ENCODE peak calls at places on chromosomes 16 and 17, in eight cellular contexts. V, Y, D, E, U, I, N and S are unnamed samples.

GRCh38 chr16:68234188-68235104 is 1.5 kb downstream of the ESRP2 start:
- DNase-seq in V (peak; percentile 99), Y (peak; percentile 99), D (no peak), E (no peak), U (no peak), I (peak; percentile 28), N (peak; percentile 86), S (peak; percentile 49)

GRCh38 chr17:58278661-58279015 is 2.1 kb downstream of the MPO start:
- DNase-seq in V (peak; percentile 42), Y (no peak), D (no peak), E (peak; percentile 68), U (peak; percentile 21), I (no peak), N (no peak), S (no peak)

GRCh38 chr17:45440161-45440859 is 7.6 kb upstream of the ARHGAP27 start:
- DNase-seq in V (no peak), Y (no peak), D (no peak), E (no peak), U (peak; percentile 55), I (peak; percentile 36), N (peak; percentile 45), S (no peak)

GRCh38 chr17:46152423-46152822 is 40.8 kb downstream of the KANSL1 start:
- DNase-seq in V (no peak), Y (no peak), D (no peak), E (no peak), U (no peak), I (no peak), N (no peak), S (no peak)

GRCh38 chr17:6138761-6139446 is 68.7 kb downstream of the WSCD1 start:
- DNase-seq in V (no peak), Y (no peak), D (no peak), E (no peak), U (no peak), I (no peak), N (peak; percentile 81), S (no peak)

GRCh38 chr17:63082952-63083351 is 116.9 kb downstream of the TANC2 start:
- DNase-seq in V (no peak), Y (no peak), D (no peak), E (no peak), U (no peak), I (peak; percentile 13), N (no peak), S (no peak)

GRCh38 chr17:7177954-7178477 is 1.2 kb downstream of the ASGR1 start:
- DNase-seq in V (peak; percentile 13), Y (no peak), D (no peak), E (no peak), U (peak; percentile 51), I (no peak), N (peak; percentile 78), S (no peak)

GRCh38 chr16:82793550-82794244 is 166.9 kb downstream of the CDH13 start:
- DNase-seq in V (no peak), Y (no peak), D (no peak), E (no peak), U (no peak), I (no peak), N (no peak), S (no peak)

GRCh38 chr16:49755291-49755611 is 100.7 kb downstream of the ZNF423 start:
- DNase-seq in V (no peak), Y (no peak), D (no peak), E (no peak), U (peak; percentile 63), I (peak; percentile 56), N (no peak), S (no peak)

DNA sequence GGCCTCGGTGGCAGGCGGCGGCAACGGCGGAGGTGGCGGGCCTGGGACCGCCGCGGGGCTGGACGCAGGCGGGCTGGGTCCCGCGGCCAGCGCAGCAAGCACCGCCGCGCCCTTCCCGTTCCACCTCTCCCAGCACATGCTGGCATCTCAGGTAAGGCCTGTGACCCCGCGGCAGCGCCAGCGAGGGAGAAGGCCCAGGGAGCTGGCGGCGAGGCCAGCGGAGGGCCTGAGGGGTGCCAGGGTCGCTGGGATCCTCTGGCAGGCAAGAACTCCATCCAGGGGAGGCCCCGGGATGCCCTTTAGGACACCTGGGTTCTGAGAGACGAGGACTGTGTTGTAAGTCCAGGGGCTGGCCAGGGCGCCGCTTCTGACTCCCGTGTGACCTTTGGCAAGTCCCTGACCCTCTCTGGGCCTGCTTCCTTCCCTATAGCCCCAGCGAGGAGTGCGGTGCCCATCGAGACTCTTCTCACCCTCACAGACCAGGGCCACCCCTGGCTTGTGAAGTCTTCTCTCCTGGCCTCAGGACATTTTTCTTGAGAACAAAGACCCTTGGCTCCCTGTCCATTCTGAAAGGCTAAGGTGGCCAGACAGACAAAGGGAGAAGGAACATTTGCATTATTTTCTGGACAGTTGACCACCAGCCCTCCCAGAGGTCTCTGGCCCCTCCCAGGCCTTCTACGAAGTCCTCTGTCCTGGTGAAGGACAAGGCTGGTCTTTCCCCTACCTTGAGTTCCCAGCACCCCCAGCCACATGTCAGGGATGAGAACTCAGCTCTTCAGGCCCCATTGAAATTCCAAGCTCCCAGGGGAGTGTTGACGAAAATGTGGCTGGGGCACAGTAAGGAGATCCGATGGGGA is 6.3 kb downstream of the TBX2 start:
- DNase-seq in V (peak; percentile 21), Y (no peak), D (no peak), E (peak; percentile 25), U (no peak), I (peak; percentile 52), N (peak; percentile 24), S (peak; percentile 47)
- H3K27me3 ChIP-seq in V (peaks cover 42% of the 10 kb centered on the region), Y (peaks cover 100% of the 10 kb centered on the region), D (peaks cover 76% of the 10 kb centered on the region), E (peaks cover 53% of the 10 kb centered on the region), U (peaks cover 82% of the 10 kb centered on the region), I (no peaks in the 10 kb centered on the region), N (peaks cover 98% of the 10 kb centered on the region), S (no peaks in the 10 kb centered on the region)

GRCh38 chr17:80826955-80827645 is 164.5 kb upstream of the CHMP6 start:
- DNase-seq in V (no peak), Y (no peak), D (no peak), E (no peak), U (peak; percentile 95), I (peak; percentile 98), N (peak; percentile 71), S (peak; percentile 92)
- H3K27ac ChIP-seq in V (no peak overlapping the region), Y (peak overlapping the region; percentile 39), D (no peak overlapping the region), E (no peak overlapping the region), U (peak overlapping the region; percentile 92), I (peak overlapping the region; percentile 91), N (no peak overlapping the region), S (no peak overlapping the region)

DNA sequence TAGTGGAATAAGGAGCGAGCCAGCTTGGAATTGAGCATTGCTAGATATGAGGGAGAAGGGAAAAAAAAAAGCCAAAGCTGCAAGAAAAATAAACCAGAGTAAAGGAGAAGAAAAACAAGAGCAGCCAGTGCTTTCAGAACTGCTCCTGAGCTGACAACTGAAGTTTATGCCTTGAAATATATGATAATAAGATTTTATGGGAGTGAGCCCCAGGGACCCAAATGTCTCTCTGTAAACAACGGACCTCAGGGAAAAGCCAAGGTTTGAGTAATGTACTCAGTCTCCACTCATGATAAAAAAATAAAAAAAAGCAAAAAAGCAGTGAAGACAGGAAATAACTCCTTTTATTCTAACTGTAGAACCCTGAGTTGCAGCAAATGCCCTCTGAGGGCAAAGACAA is 132.6 kb downstream of the SNX11 start:
- DNase-seq in V (no peak), Y (no peak), D (no peak), E (no peak), U (no peak), I (no peak), N (no peak), S (no peak)
- H3K4me1 ChIP-seq in V (peaks cover 3% of the 10 kb centered on the region), Y (no peaks in the 10 kb centered on the region), D (peaks cover 43% of the 10 kb centered on the region), E (peaks cover 24% of the 10 kb centered on the region), U (peaks cover 95% of the 10 kb centered on the region), I (peaks cover 17% of the 10 kb centered on the region), N (peaks cover 4% of the 10 kb centered on the region), S (no peaks in the 10 kb centered on the region)

GRCh38 chr16:85423631-85424030 is 189.5 kb upstream of the GSE1 start:
- DNase-seq in V (peak; percentile 39), Y (no peak), D (peak; percentile 4), E (no peak), U (no peak), I (no peak), N (no peak), S (peak; percentile 49)
- H3K27me3 ChIP-seq in V (no peaks in the 10 kb centered on the region), Y (no peaks in the 10 kb centered on the region), D (no peaks in the 10 kb centered on the region), E (no peaks in the 10 kb centered on the region), U (no peaks in the 10 kb centered on the region), I (no peaks in the 10 kb centered on the region), N (no peaks in the 10 kb centered on the region), S (no peaks in the 10 kb centered on the region)

GRCh38 chr16:59545666-59546065 is 811.5 kb upstream of the GOT2 start:
- DNase-seq in V (no peak), Y (no peak), D (no peak), E (no peak), U (peak; percentile 58), I (no peak), N (no peak), S (no peak)

GRCh38 chr16:59535298-59535697 is 801.2 kb upstream of the GOT2 start:
- DNase-seq in V (no peak), Y (no peak), D (no peak), E (no peak), U (no peak), I (no peak), N (no peak), S (no peak)

GRCh38 chr16:59543641-59544040 is 809.5 kb upstream of the GOT2 start:
- DNase-seq in V (no peak), Y (no peak), D (no peak), E (no peak), U (peak; percentile 42), I (peak; percentile 11), N (no peak), S (no peak)

DNA sequence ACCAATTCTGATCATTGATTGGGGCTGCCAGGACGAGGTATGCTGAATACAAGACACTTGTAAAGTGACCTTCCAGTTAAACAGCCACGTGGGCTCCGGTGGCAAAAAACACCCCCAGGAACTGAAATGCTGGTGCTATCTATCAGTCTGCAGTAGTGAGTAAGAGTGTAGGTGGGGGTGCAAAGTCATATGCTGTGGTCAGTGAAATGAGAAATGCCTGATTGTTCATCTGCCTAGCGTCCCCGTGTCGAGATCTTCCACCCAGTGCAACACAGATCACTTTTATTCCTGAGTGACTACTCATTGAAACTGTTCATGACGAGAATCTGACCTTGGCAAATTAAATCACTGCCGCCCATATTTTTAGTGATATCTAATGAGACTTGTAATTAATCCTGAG is 806.5 kb upstream of the GOT2 start:
- DNase-seq in V (no peak), Y (no peak), D (no peak), E (no peak), U (no peak), I (no peak), N (no peak), S (no peak)
- H3K27ac ChIP-seq in V (no peak overlapping the region), Y (no peak overlapping the region), D (no peak overlapping the region), E (no peak overlapping the region), U (no peak overlapping the region), I (no peak overlapping the region), N (no peak overlapping the region), S (no peak overlapping the region)

DNA sequence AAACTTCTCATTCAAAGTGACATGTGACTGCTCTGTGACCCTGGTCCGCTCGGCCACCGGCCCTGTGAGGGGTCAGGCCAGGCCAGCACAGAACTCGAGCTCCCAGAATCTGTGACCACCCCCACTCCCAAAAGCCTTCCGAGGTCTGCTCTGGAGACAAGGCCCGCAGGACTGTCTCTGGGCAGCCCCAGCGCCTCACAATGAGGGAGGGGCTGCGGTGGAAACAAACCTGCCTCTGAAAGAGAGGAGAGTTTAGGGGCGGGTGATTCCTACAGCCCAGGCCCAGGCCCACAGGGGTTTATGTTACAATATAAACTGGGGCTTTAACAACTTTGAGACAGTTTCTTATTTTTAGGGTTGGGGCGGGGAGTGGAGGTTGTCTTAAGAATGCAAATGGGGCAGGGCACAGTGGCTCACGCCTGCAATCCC is 19.9 kb downstream of the IGFBP4 start:
- DNase-seq in V (no peak), Y (no peak), D (no peak), E (no peak), U (no peak), I (peak; percentile 45), N (no peak), S (no peak)
- H3K4me1 ChIP-seq in V (no peaks in the 10 kb centered on the region), Y (peaks cover 9% of the 10 kb centered on the region), D (no peaks in the 10 kb centered on the region), E (peaks cover 21% of the 10 kb centered on the region), U (no peaks in the 10 kb centered on the region), I (peaks cover 35% of the 10 kb centered on the region), N (peaks cover 6% of the 10 kb centered on the region), S (no peaks in the 10 kb centered on the region)